ENCODE peak calls at places on chromosomes 5 and 9, in six cellular contexts. One of them, this sample, is unnamed.
A peak's percentile ranks its signal among the peaks of the same experiment; 100 is the strongest.

GRCh38 chr5:953535-954449 is 54.8 kb upstream of the NKD2 start:
- DNase-seq in GM13976: no peak
- DNase-seq in neural crest cell: no peak
- DNase-seq in smooth muscle cell of the brain vasculature: no peak
- DNase-seq in SK-N-DZ: no peak
- DNase-seq in posterior cingulate gyrus: no peak
- DNase-seq in this sample: no peak

GRCh38 chr5:175778951-175779475 is 92.4 kb upstream of the CPLX2 start:
- DNase-seq in GM13976: no peak
- DNase-seq in neural crest cell: no peak
- DNase-seq in smooth muscle cell of the brain vasculature: no peak
- DNase-seq in SK-N-DZ: peak; percentile 8
- DNase-seq in posterior cingulate gyrus: peak; percentile 68
- DNase-seq in this sample: peak; percentile 99

GRCh38 chr9:70694758-70695157 is 280.3 kb upstream of the KLF9 start:
- DNase-seq in GM13976: no peak
- DNase-seq in neural crest cell: no peak
- DNase-seq in smooth muscle cell of the brain vasculature: no peak
- DNase-seq in SK-N-DZ: no peak
- DNase-seq in posterior cingulate gyrus: no peak
- DNase-seq in this sample: no peak

GRCh38 chr9:104144336-104144735 is 50.2 kb downstream of the SMC2 start:
- DNase-seq in GM13976: no peak
- DNase-seq in neural crest cell: no peak
- DNase-seq in smooth muscle cell of the brain vasculature: no peak
- DNase-seq in SK-N-DZ: no peak
- DNase-seq in posterior cingulate gyrus: no peak
- DNase-seq in this sample: no peak

GRCh38 chr5:131514316-131515275 is 120.4 kb downstream of the RAPGEF6 start:
- DNase-seq in GM13976: peak; percentile 31
- DNase-seq in neural crest cell: no peak
- DNase-seq in smooth muscle cell of the brain vasculature: no peak
- DNase-seq in SK-N-DZ: no peak
- DNase-seq in posterior cingulate gyrus: no peak
- DNase-seq in this sample: no peak

GRCh38 chr9:132350861-132351315 is 3.9 kb downstream of the SETX start:
- DNase-seq in GM13976: peak; percentile 74
- DNase-seq in neural crest cell: no peak
- DNase-seq in smooth muscle cell of the brain vasculature: no peak
- DNase-seq in SK-N-DZ: no peak
- DNase-seq in posterior cingulate gyrus: no peak
- DNase-seq in this sample: no peak

GRCh38 chr5:159104058-159104651 is 4.4 kb upstream of the EBF1 start:
- DNase-seq in GM13976: peak; percentile 22
- DNase-seq in neural crest cell: no peak
- DNase-seq in smooth muscle cell of the brain vasculature: no peak
- DNase-seq in SK-N-DZ: peak; percentile 15
- DNase-seq in posterior cingulate gyrus: no peak
- DNase-seq in this sample: no peak

GRCh38 chr5:139481122-139481533 is 1.4 kb downstream of the STING1 start:
- DNase-seq in GM13976: peak; percentile 15
- DNase-seq in neural crest cell: no peak
- DNase-seq in smooth muscle cell of the brain vasculature: no peak
- DNase-seq in SK-N-DZ: no peak
- DNase-seq in posterior cingulate gyrus: no peak
- DNase-seq in this sample: no peak

GRCh38 chr9:131290039-131290766 is 680 bp downstream of the PLPP7 start:
- DNase-seq in GM13976: no peak
- DNase-seq in neural crest cell: no peak
- DNase-seq in smooth muscle cell of the brain vasculature: no peak
- DNase-seq in SK-N-DZ: peak; percentile 27
- DNase-seq in posterior cingulate gyrus: no peak
- DNase-seq in this sample: peak; percentile 38

GRCh38 chr5:171122372-171122771 is 186.7 kb upstream of the TLX3 start:
- DNase-seq in GM13976: no peak
- DNase-seq in neural crest cell: no peak
- DNase-seq in smooth muscle cell of the brain vasculature: peak; percentile 12
- DNase-seq in SK-N-DZ: no peak
- DNase-seq in posterior cingulate gyrus: no peak
- DNase-seq in this sample: no peak

GRCh38 chr5:67581203-67581602 is 384.6 kb upstream of the CD180 start:
- DNase-seq in GM13976: no peak
- DNase-seq in neural crest cell: no peak
- DNase-seq in smooth muscle cell of the brain vasculature: no peak
- DNase-seq in SK-N-DZ: no peak
- DNase-seq in posterior cingulate gyrus: no peak
- DNase-seq in this sample: no peak

GRCh38 chr5:66945389-66946349 is 250.9 kb downstream of the CD180 start:
- DNase-seq in GM13976: no peak
- DNase-seq in neural crest cell: no peak
- DNase-seq in smooth muscle cell of the brain vasculature: no peak
- DNase-seq in SK-N-DZ: no peak
- DNase-seq in posterior cingulate gyrus: no peak
- DNase-seq in this sample: no peak

GRCh38 chr5:89204766-89205165 is 321.8 kb upstream of the MEF2C start:
- DNase-seq in GM13976: no peak
- DNase-seq in neural crest cell: no peak
- DNase-seq in smooth muscle cell of the brain vasculature: no peak
- DNase-seq in SK-N-DZ: no peak
- DNase-seq in posterior cingulate gyrus: no peak
- DNase-seq in this sample: no peak

GRCh38 chr5:113487779-113488644 is at the start of gene MCC:
- DNase-seq in GM13976: peak; percentile 49
- DNase-seq in neural crest cell: peak; percentile 82
- DNase-seq in smooth muscle cell of the brain vasculature: peak; percentile 77
- DNase-seq in SK-N-DZ: peak; percentile 86
- DNase-seq in posterior cingulate gyrus: peak; percentile 77
- DNase-seq in this sample: no peak

GRCh38 chr5:32964246-32964645 is 253.1 kb downstream of the NPR3 start:
- DNase-seq in GM13976: no peak
- DNase-seq in neural crest cell: no peak
- DNase-seq in smooth muscle cell of the brain vasculature: no peak
- DNase-seq in SK-N-DZ: no peak
- DNase-seq in posterior cingulate gyrus: no peak
- DNase-seq in this sample: no peak

GRCh38 chr9:8457814-8458213 is 658.2 kb upstream of the DMAC1 start:
- DNase-seq in GM13976: no peak
- DNase-seq in neural crest cell: no peak
- DNase-seq in smooth muscle cell of the brain vasculature: no peak
- DNase-seq in SK-N-DZ: no peak
- DNase-seq in posterior cingulate gyrus: no peak
- DNase-seq in this sample: no peak

GRCh38 chr9:14782652-14783051 is 60.1 kb upstream of the CER1 start:
- DNase-seq in GM13976: no peak
- DNase-seq in neural crest cell: no peak
- DNase-seq in smooth muscle cell of the brain vasculature: no peak
- DNase-seq in SK-N-DZ: no peak
- DNase-seq in posterior cingulate gyrus: no peak
- DNase-seq in this sample: no peak

GRCh38 chr9:27344776-27345175 is 47.8 kb upstream of the EQTN start:
- DNase-seq in GM13976: no peak
- DNase-seq in neural crest cell: no peak
- DNase-seq in smooth muscle cell of the brain vasculature: no peak
- DNase-seq in SK-N-DZ: no peak
- DNase-seq in posterior cingulate gyrus: no peak
- DNase-seq in this sample: no peak

GRCh38 chr9:118209343-118209742 is 505.1 kb downstream of the TLR4 start:
- DNase-seq in GM13976: no peak
- DNase-seq in neural crest cell: no peak
- DNase-seq in smooth muscle cell of the brain vasculature: no peak
- DNase-seq in SK-N-DZ: no peak
- DNase-seq in posterior cingulate gyrus: no peak
- DNase-seq in this sample: no peak

GRCh38 chr5:96933764-96934163 is 2.1 kb upstream of the LNPEP start:
- DNase-seq in GM13976: no peak
- DNase-seq in neural crest cell: no peak
- DNase-seq in smooth muscle cell of the brain vasculature: no peak
- DNase-seq in SK-N-DZ: no peak
- DNase-seq in posterior cingulate gyrus: no peak
- DNase-seq in this sample: no peak

GRCh38 chr5:132856011-132856410 is 10.3 kb downstream of the GDF9 start:
- DNase-seq in GM13976: no peak
- DNase-seq in neural crest cell: no peak
- DNase-seq in smooth muscle cell of the brain vasculature: no peak
- DNase-seq in SK-N-DZ: no peak
- DNase-seq in posterior cingulate gyrus: no peak
- DNase-seq in this sample: no peak

GRCh38 chr9:107176701-107177100 is 106.4 kb upstream of the RAD23B start:
- DNase-seq in GM13976: no peak
- DNase-seq in neural crest cell: no peak
- DNase-seq in smooth muscle cell of the brain vasculature: no peak
- DNase-seq in SK-N-DZ: peak; percentile 94
- DNase-seq in posterior cingulate gyrus: no peak
- DNase-seq in this sample: no peak

GRCh38 chr9:106691629-106692028 is 171.3 kb upstream of the ZNF462 start:
- DNase-seq in GM13976: no peak
- DNase-seq in neural crest cell: no peak
- DNase-seq in smooth muscle cell of the brain vasculature: no peak
- DNase-seq in SK-N-DZ: no peak
- DNase-seq in posterior cingulate gyrus: no peak
- DNase-seq in this sample: no peak

GRCh38 chr5:154421868-154422267 is 23.9 kb upstream of the SAP30L start:
- DNase-seq in GM13976: no peak
- DNase-seq in neural crest cell: no peak
- DNase-seq in smooth muscle cell of the brain vasculature: no peak
- DNase-seq in SK-N-DZ: peak; percentile 72
- DNase-seq in posterior cingulate gyrus: no peak
- DNase-seq in this sample: no peak

GRCh38 chr5:158382473-158382872 is 523.5 kb upstream of the CLINT1 start:
- DNase-seq in GM13976: peak; percentile 36
- DNase-seq in neural crest cell: no peak
- DNase-seq in smooth muscle cell of the brain vasculature: peak; percentile 88
- DNase-seq in SK-N-DZ: no peak
- DNase-seq in posterior cingulate gyrus: peak; percentile 26
- DNase-seq in this sample: no peak

GRCh38 chr5:102099766-102100331 is 196.2 kb downstream of the SLCO4C1 start:
- DNase-seq in GM13976: no peak
- DNase-seq in neural crest cell: no peak
- DNase-seq in smooth muscle cell of the brain vasculature: no peak
- DNase-seq in SK-N-DZ: no peak
- DNase-seq in posterior cingulate gyrus: no peak
- DNase-seq in this sample: no peak

GRCh38 chr5:12703254-12703653 is 799.0 kb upstream of the CTNND2 start:
- DNase-seq in GM13976: no peak
- DNase-seq in neural crest cell: no peak
- DNase-seq in smooth muscle cell of the brain vasculature: no peak
- DNase-seq in SK-N-DZ: no peak
- DNase-seq in posterior cingulate gyrus: no peak
- DNase-seq in this sample: no peak

GRCh38 chr9:12993432-12993831 is 218.6 kb downstream of the LURAP1L start:
- DNase-seq in GM13976: no peak
- DNase-seq in neural crest cell: no peak
- DNase-seq in smooth muscle cell of the brain vasculature: peak; percentile 31
- DNase-seq in SK-N-DZ: no peak
- DNase-seq in posterior cingulate gyrus: no peak
- DNase-seq in this sample: no peak

GRCh38 chr5:37715957-37716356 is 123.9 kb downstream of the GDNF start:
- DNase-seq in GM13976: no peak
- DNase-seq in neural crest cell: no peak
- DNase-seq in smooth muscle cell of the brain vasculature: no peak
- DNase-seq in SK-N-DZ: no peak
- DNase-seq in posterior cingulate gyrus: no peak
- DNase-seq in this sample: no peak

GRCh38 chr9:119639287-119639955 is 270.2 kb upstream of the BRINP1 start:
- DNase-seq in GM13976: no peak
- DNase-seq in neural crest cell: no peak
- DNase-seq in smooth muscle cell of the brain vasculature: no peak
- DNase-seq in SK-N-DZ: no peak
- DNase-seq in posterior cingulate gyrus: no peak
- DNase-seq in this sample: no peak

GRCh38 chr5:73495772-73496346 is 2.4 kb upstream of the BTF3 start:
- DNase-seq in GM13976: no peak
- DNase-seq in neural crest cell: no peak
- DNase-seq in smooth muscle cell of the brain vasculature: no peak
- DNase-seq in SK-N-DZ: no peak
- DNase-seq in posterior cingulate gyrus: no peak
- DNase-seq in this sample: no peak

GRCh38 chr5:169374761-169375160 is 73.8 kb upstream of the SLIT3 start:
- DNase-seq in GM13976: no peak
- DNase-seq in neural crest cell: no peak
- DNase-seq in smooth muscle cell of the brain vasculature: no peak
- DNase-seq in SK-N-DZ: peak; percentile 57
- DNase-seq in posterior cingulate gyrus: no peak
- DNase-seq in this sample: no peak

GRCh38 chr5:38853753-38854470 is 8.1 kb downstream of the OSMR start:
- DNase-seq in GM13976: no peak
- DNase-seq in neural crest cell: no peak
- DNase-seq in smooth muscle cell of the brain vasculature: no peak
- DNase-seq in SK-N-DZ: no peak
- DNase-seq in posterior cingulate gyrus: no peak
- DNase-seq in this sample: no peak

GRCh38 chr5:178389031-178389729 is 156.6 kb upstream of the PHYKPL start:
- DNase-seq in GM13976: no peak
- DNase-seq in neural crest cell: no peak
- DNase-seq in smooth muscle cell of the brain vasculature: no peak
- DNase-seq in SK-N-DZ: peak; percentile 52
- DNase-seq in posterior cingulate gyrus: no peak
- DNase-seq in this sample: no peak

GRCh38 chr9:15722888-15723287 is 170.0 kb downstream of the CCDC171 start:
- DNase-seq in GM13976: no peak
- DNase-seq in neural crest cell: peak; percentile 6
- DNase-seq in smooth muscle cell of the brain vasculature: peak; percentile 88
- DNase-seq in SK-N-DZ: no peak
- DNase-seq in posterior cingulate gyrus: no peak
- DNase-seq in this sample: no peak

GRCh38 chr5:40962207-40962955 is 53.1 kb downstream of the C7 start:
- DNase-seq in GM13976: no peak
- DNase-seq in neural crest cell: no peak
- DNase-seq in smooth muscle cell of the brain vasculature: no peak
- DNase-seq in SK-N-DZ: no peak
- DNase-seq in posterior cingulate gyrus: no peak
- DNase-seq in this sample: no peak

GRCh38 chr9:123364241-123364824 is 8.3 kb downstream of the CRB2 start:
- DNase-seq in GM13976: no peak
- DNase-seq in neural crest cell: no peak
- DNase-seq in smooth muscle cell of the brain vasculature: no peak
- DNase-seq in SK-N-DZ: no peak
- DNase-seq in posterior cingulate gyrus: peak; percentile 46
- DNase-seq in this sample: no peak

GRCh38 chr5:175809531-175810121 is 61.8 kb upstream of the CPLX2 start:
- DNase-seq in GM13976: no peak
- DNase-seq in neural crest cell: no peak
- DNase-seq in smooth muscle cell of the brain vasculature: no peak
- DNase-seq in SK-N-DZ: no peak
- DNase-seq in posterior cingulate gyrus: peak; percentile 40
- DNase-seq in this sample: no peak

GRCh38 chr9:117644607-117645244 is 59.5 kb upstream of the TLR4 start:
- DNase-seq in GM13976: peak; percentile 60
- DNase-seq in neural crest cell: peak; percentile 67
- DNase-seq in smooth muscle cell of the brain vasculature: peak; percentile 52
- DNase-seq in SK-N-DZ: peak; percentile 61
- DNase-seq in posterior cingulate gyrus: peak; percentile 82
- DNase-seq in this sample: peak; percentile 46

This sample was measured in C1 segment of cervical spinal cord.